ENCODE peak calls at places on chromosomes 7 and 10, in six cellular contexts. O is NCI-H1930; M is stimulated activated CD8-positive, alpha-beta memory T cell treated with anti-CD3 and anti-CD28 coated beads, Interleukin-12 subunit alpha, Interleukin-12 subunit beta, amount 100 ng/mL, for 4 hours; W is lung; K is neural crest cell; T is MV-4-11. D is an unnamed sample.

GRCh38 chr10:44650576-44651394 is 260.4 kb upstream of the TMEM72 start:
- DNase-seq in W (no peak), T (no peak), K (no peak), M (no peak), O (no peak), D (no peak)

GRCh38 chr7:124764847-124765400 is 668 bp downstream of the GPR37 start:
- DNase-seq in O (no peak), K (peak), T (no peak), M (no peak), W (no peak), D (peak)

GRCh38 chr10:102504976-102505300 is 1.2 kb downstream of the SUFU start:
- DNase-seq in T (peak), W (no peak), K (no peak), O (no peak), M (no peak), D (no peak)

GRCh38 chr7:129778770-129779601 is 167.5 kb downstream of the NRF1 start:
- DNase-seq in W (no peak), M (no peak), T (no peak), O (no peak), K (no peak), D (peak)

GRCh38 chr7:139505563-139505962 is 17.9 kb upstream of the CLEC2L start:
- DNase-seq in O (no peak), T (no peak), M (no peak), W (no peak), K (no peak), D (peak)

GRCh38 chr10:113958631-113959382 is 84.9 kb upstream of the ADRB1 start:
- DNase-seq in T (peak), W (peak), O (no peak), M (no peak), K (no peak), D (peak)

GRCh38 chr10:112698774-112699173 is 251.3 kb upstream of the TCF7L2 start:
- DNase-seq in M (no peak), K (no peak), O (no peak), W (no peak), T (no peak), D (no peak)

GRCh38 chr7:87127019-87127418 is 25.2 kb upstream of the DMTF1 start:
- DNase-seq in M (no peak), K (no peak), O (no peak), W (no peak), T (no peak), D (no peak)

GRCh38 chr10:11639861-11640764 is 28.7 kb upstream of the USP6NL start:
- DNase-seq in M (no peak), K (no peak), T (peak), O (no peak), W (no peak), D (peak)

GRCh38 chr7:137847418-137848050 is 760 bp upstream of the DGKI start:
- DNase-seq in T (no peak), O (no peak), W (no peak), M (no peak), K (peak), D (no peak)

GRCh38 chr10:127863231-127863825 is 29.4 kb downstream of the CLRN3 start:
- DNase-seq in O (no peak), W (no peak), M (no peak), K (no peak), T (no peak), D (no peak)

GRCh38 chr10:13450078-13450477 is 78.7 kb downstream of the BEND7 start:
- DNase-seq in W (no peak), O (no peak), T (no peak), K (no peak), M (no peak), D (no peak)

GRCh38 chr7:152336754-152337368 is 98.9 kb downstream of the KMT2C start:
- DNase-seq in T (peak), W (no peak), O (no peak), M (no peak), K (peak), D (peak)

GRCh38 chr7:152392254-152392653 is 43.5 kb downstream of the KMT2C start:
- DNase-seq in W (no peak), O (no peak), M (no peak), K (no peak), T (no peak), D (no peak)

GRCh38 chr7:116150588-116150987 is 59.8 kb upstream of the TES start:
- DNase-seq in T (peak), M (no peak), W (no peak), K (no peak), O (no peak), D (no peak)

GRCh38 chr7:110502893-110503465 is 587.9 kb upstream of the LRRN3 start:
- DNase-seq in O (no peak), K (no peak), W (no peak), T (peak), M (no peak), D (no peak)

GRCh38 chr7:115940462-115941060 is 90.0 kb downstream of the TFEC start:
- DNase-seq in K (no peak), M (no peak), O (no peak), T (peak), W (no peak), D (no peak)

GRCh38 chr7:131895541-131896173 is 339.2 kb upstream of the PODXL start:
- DNase-seq in O (no peak), W (no peak), T (peak), M (no peak), K (no peak), D (no peak)

GRCh38 chr10:52318822-52319464 is 4.9 kb downstream of the DKK1 start:
- DNase-seq in K (no peak), W (no peak), M (no peak), O (no peak), T (no peak), D (no peak)

GRCh38 chr7:95324396-95324795 is at the start of gene PON1:
- DNase-seq in K (no peak), M (no peak), W (no peak), O (no peak), T (no peak), D (peak)

GRCh38 chr7:16721541-16721940 is 32.0 kb upstream of the TSPAN13 start:
- DNase-seq in K (no peak), O (no peak), T (no peak), W (no peak), M (no peak), D (no peak)

GRCh38 chr7:110988890-110989501 is 101.9 kb upstream of the LRRN3 start:
- DNase-seq in T (no peak), K (no peak), M (no peak), O (no peak), W (no peak), D (no peak)

GRCh38 chr10:35998036-35998435 is 355.9 kb upstream of the FZD8 start:
- DNase-seq in M (no peak), K (no peak), T (no peak), O (no peak), W (no peak), D (no peak)

GRCh38 chr7:151308256-151308655 is 33.4 kb upstream of the NUB1 start:
- DNase-seq in O (no peak), T (no peak), K (no peak), M (no peak), W (no peak), D (no peak)

GRCh38 chr7:43922726-43923125 is 3.5 kb upstream of the UBE2D4 start:
- DNase-seq in O (no peak), K (no peak), T (no peak), W (no peak), M (no peak), D (no peak)

GRCh38 chr7:1250901-1251300 is 18.2 kb downstream of the UNCX start:
- DNase-seq in O (no peak), M (no peak), W (no peak), K (no peak), T (no peak), D (no peak)

GRCh38 chr7:135335628-135336139 is 102.0 kb downstream of the STRA8 start:
- DNase-seq in K (peak), T (no peak), O (peak), W (peak), M (no peak), D (peak)

GRCh38 chr7:82444220-82445049 is 858 bp upstream of the CACNA2D1 start:
- DNase-seq in O (no peak), W (no peak), M (no peak), T (no peak), K (peak), D (peak)